ENCODE peak calls at places on chromosome 2, in six cellular contexts. E is activated naive CD8-positive, alpha-beta T cell treated with anti-CD3 and anti-CD28 coated beads, Interleukin-2, amount 10 ng/mL, durations not matched to agents 7 days and 5 days; L is T-cell; U is T-helper 17 cell; Y is activated CD8-positive, alpha-beta T cell treated with anti-CD3 and anti-CD28 coated beads for 36 hours; G is Right ventricle myocardium superior. K is an unnamed sample.

GRCh38 chr2:120834206-120834605 is 98.5 kb downstream of the GLI2 start:
- ATAC-seq in Y (no peak), U (no peak), E (no peak), G (no peak), L (no peak), K (no peak)

GRCh38 chr2:174878537-174879147 is 114.4 kb upstream of the CHRNA1 start:
- ATAC-seq in Y (no peak), E (no peak), U (no peak), L (no peak), G (no peak), K (no peak)

GRCh38 chr2:64400733-64401500 is 53.0 kb upstream of the LGALSL start:
- ATAC-seq in Y (no peak), U (no peak), G (no peak), L (no peak), E (no peak), K (no peak)

GRCh38 chr2:42261531-42262195 is 92.5 kb downstream of the EML4 start:
- ATAC-seq in L (no peak), U (no peak), E (no peak), G (no peak), Y (no peak), K (no peak)

GRCh38 chr2:24766609-24767008 is 26.6 kb downstream of the PTRHD1 start:
- ATAC-seq in E (no peak), L (no peak), Y (no peak), U (no peak), G (no peak), K (no peak)

GRCh38 chr2:46655551-46656436 is 176.4 kb downstream of the TMEM247 start:
- ATAC-seq in U (no peak), L (no peak), E (no peak), Y (no peak), G (peak), K (peak)

GRCh38 chr2:237863659-237864029 is 4.2 kb downstream of the RAMP1 start:
- ATAC-seq in E (no peak), U (no peak), G (no peak), L (no peak), Y (no peak), K (no peak)

GRCh38 chr2:240392084-240392947 is 43.1 kb upstream of the GPC1 start:
- ATAC-seq in L (no peak), E (peak), Y (no peak), G (no peak), U (peak), K (no peak)

GRCh38 chr2:240455719-240456606 is 20.5 kb downstream of the GPC1 start:
- ATAC-seq in L (no peak), U (no peak), E (no peak), G (no peak), Y (no peak), K (no peak)

GRCh38 chr2:189225032-189225431 is 45.5 kb upstream of the COL5A2 start:
- ATAC-seq in G (no peak), Y (no peak), U (no peak), L (no peak), E (no peak), K (no peak)

GRCh38 chr2:108974674-108975073 is 14.3 kb downstream of the EDAR start:
- ATAC-seq in Y (peak), G (no peak), E (no peak), L (no peak), U (no peak), K (no peak)

GRCh38 chr2:57920342-57920939 is 126.2 kb upstream of the VRK2 start:
- ATAC-seq in L (no peak), E (no peak), U (no peak), G (no peak), Y (no peak), K (no peak)

GRCh38 chr2:205017912-205018311 is 472.6 kb downstream of the PARD3B start:
- ATAC-seq in Y (no peak), E (no peak), G (no peak), U (no peak), L (no peak), K (no peak)